ENCODE peak calls at places on chromosomes 16 and 17, in seven cellular contexts. R, Z, C, F, L, V and O are unnamed samples.

GRCh38 chr16:56617212-56618085 is 8.1 kb upstream of the MT1E start:
- DNase-seq in V (peak), C (peak), R (peak), F (peak), L (no peak), Z (no peak), O (peak)

GRCh38 chr16:84391151-84391873 is 23.0 kb downstream of the ATP2C2 start:
- DNase-seq in R (peak), C (no peak), L (no peak), Z (no peak), V (no peak), F (no peak), O (no peak)

GRCh38 chr16:4339909-4340308 is 11.2 kb downstream of the PAM16 start:
- DNase-seq in R (no peak), C (peak), Z (no peak), V (no peak), F (no peak), L (no peak), O (no peak)

GRCh38 chr17:4565209-4566141 is 5.1 kb upstream of the GGT6 start:
- DNase-seq in R (peak), L (peak), C (peak), Z (peak), F (peak), V (peak), O (peak)

GRCh38 chr17:55237268-55237667 is 27.5 kb upstream of the HLF start:
- DNase-seq in R (no peak), V (no peak), C (no peak), Z (no peak), L (no peak), F (no peak), O (no peak)

GRCh38 chr17:10624966-10625365 is 32.1 kb downstream of the MYH3 start:
- DNase-seq in C (no peak), Z (no peak), R (no peak), L (no peak), V (no peak), F (no peak), O (no peak)

GRCh38 chr17:9009737-9010136 is 11.6 kb upstream of the NTN1 start:
- DNase-seq in C (no peak), V (no peak), L (no peak), R (no peak), F (no peak), Z (no peak), O (no peak)

GRCh38 chr16:30005341-30006094 is 5.3 kb downstream of the DOC2A start:
- DNase-seq in L (no peak), Z (peak), F (peak), R (no peak), C (peak), V (peak), O (no peak)

GRCh38 chr16:13203725-13204124 is 302.3 kb downstream of the SHISA9 start:
- DNase-seq in V (no peak), R (no peak), C (no peak), L (no peak), F (no peak), Z (no peak), O (no peak)

GRCh38 chr17:30545024-30545423 is 67.8 kb downstream of the GOSR1 start:
- DNase-seq in R (no peak), Z (no peak), C (no peak), L (no peak), F (no peak), V (no peak), O (no peak)

GRCh38 chr17:63595132-63595531 is 5.6 kb upstream of the TACO1 start:
- DNase-seq in L (no peak), V (no peak), F (no peak), C (no peak), Z (no peak), R (no peak), O (no peak)

GRCh38 chr16:14289692-14290340 is 218.7 kb downstream of the MRTFB start:
- DNase-seq in Z (peak), L (peak), V (no peak), F (no peak), C (no peak), R (no peak), O (peak)

GRCh38 chr17:68731465-68731864 is 130.3 kb upstream of the FAM20A start:
- DNase-seq in L (no peak), R (no peak), C (no peak), Z (no peak), V (no peak), F (no peak), O (no peak)

GRCh38 chr16:29710227-29711219 is 31.5 kb downstream of the QPRT start:
- DNase-seq in F (no peak), Z (peak), R (no peak), C (peak), L (peak), V (peak), O (peak)

GRCh38 chr16:57970971-57971370 is at the start of gene CNGB1:
- DNase-seq in V (no peak), Z (no peak), R (no peak), F (no peak), L (no peak), C (no peak), O (no peak)

GRCh38 chr17:82236142-82236971 is 7.5 kb downstream of the SLC16A3 start:
- DNase-seq in L (no peak), Z (peak), C (peak), V (peak), F (peak), R (no peak), O (peak)

GRCh38 chr17:29572691-29573557 is 4.4 kb downstream of the TP53I13 start:
- DNase-seq in V (peak), F (peak), L (no peak), R (no peak), C (peak), Z (no peak), O (peak)

GRCh38 chr16:50267151-50267631 is 840 bp downstream of the ADCY7 start:
- DNase-seq in V (no peak), R (no peak), F (no peak), C (no peak), L (no peak), Z (no peak), O (no peak)

GRCh38 chr17:21001813-21002221 is 41.0 kb downstream of the USP22 start:
- DNase-seq in C (no peak), L (no peak), V (no peak), F (peak), Z (no peak), R (no peak), O (no peak)

GRCh38 chr16:47477680-47478079 is 16.5 kb downstream of the PHKB start:
- DNase-seq in V (no peak), R (no peak), F (no peak), C (no peak), Z (no peak), L (no peak), O (no peak)

GRCh38 chr17:29617481-29618271 is 5.0 kb downstream of the CORO6 start:
- DNase-seq in V (peak), F (peak), Z (peak), L (peak), R (peak), C (peak), O (peak)

GRCh38 chr17:82862758-82863645 is 23.2 kb upstream of the ZNF750 start:
- DNase-seq in C (no peak), F (no peak), R (no peak), Z (no peak), L (no peak), V (no peak), O (no peak)

GRCh38 chr17:75390982-75391381 is 14.5 kb downstream of the GRB2 start:
- DNase-seq in L (no peak), F (no peak), V (no peak), C (no peak), Z (no peak), R (no peak), O (no peak)

GRCh38 chr17:66331038-66331816 is 28.8 kb downstream of the PRKCA start:
- DNase-seq in R (no peak), V (no peak), F (no peak), C (no peak), L (no peak), Z (no peak), O (no peak)

GRCh38 chr17:44354582-44355309 is 8.9 kb downstream of the FAM171A2 start:
- DNase-seq in C (peak), Z (no peak), F (peak), R (no peak), L (no peak), V (peak), O (peak)

GRCh38 chr17:70773210-70773609 is 603.9 kb downstream of the KCNJ2 start:
- DNase-seq in L (no peak), C (no peak), Z (no peak), V (no peak), F (no peak), R (no peak), O (no peak)

GRCh38 chr17:78000351-78000750 is 41.8 kb downstream of the TNRC6C start:
- DNase-seq in F (no peak), Z (no peak), V (no peak), C (no peak), R (no peak), L (no peak), O (no peak)

GRCh38 chr17:50099003-50099402 is 3.9 kb downstream of the PDK2 start:
- DNase-seq in Z (no peak), R (no peak), V (no peak), L (no peak), F (no peak), C (peak), O (no peak)

GRCh38 chr17:58189436-58190146 is 2.9 kb upstream of the EPX start:
- DNase-seq in Z (peak), V (peak), L (peak), C (peak), F (no peak), R (no peak), O (no peak)

GRCh38 chr17:14209215-14209614 is 27.4 kb downstream of the CDRT15 start:
- DNase-seq in L (peak), Z (no peak), C (no peak), F (no peak), V (no peak), R (no peak), O (no peak)

GRCh38 chr16:10828851-10829331 is 10.3 kb upstream of the TVP23A start:
- DNase-seq in F (peak), L (no peak), C (peak), V (peak), R (peak), Z (no peak), O (peak)

GRCh38 chr16:31111881-31112466 is 3.8 kb downstream of the BCKDK start:
- DNase-seq in V (no peak), F (no peak), Z (no peak), L (no peak), C (no peak), R (no peak), O (no peak)

GRCh38 chr16:12535535-12536411 is 267.9 kb downstream of the CPPED1 start:
- DNase-seq in F (no peak), Z (peak), V (no peak), R (no peak), L (no peak), C (no peak), O (no peak)

GRCh38 chr17:78785011-78785662 is 3.1 kb upstream of the CYTH1 start:
- DNase-seq in V (no peak), F (no peak), L (no peak), Z (no peak), R (no peak), C (no peak), O (no peak)

GRCh38 chr16:66872927-66873684 is 7.2 kb upstream of the PDP2 start:
- DNase-seq in C (peak), V (peak), F (peak), L (peak), R (peak), Z (peak), O (peak)

GRCh38 chr17:249236-249993 is 68.0 kb upstream of the DOC2B start:
- DNase-seq in L (no peak), Z (no peak), C (peak), F (peak), R (no peak), V (no peak), O (no peak)

GRCh38 chr17:35577826-35578194 is 561 bp downstream of the PEX12 start:
- DNase-seq in R (no peak), Z (no peak), C (no peak), V (no peak), L (no peak), F (peak), O (no peak)

GRCh38 chr17:14116263-14117024 is 47.1 kb downstream of the COX10 start:
- DNase-seq in R (no peak), L (no peak), F (no peak), C (no peak), Z (no peak), V (no peak), O (no peak)

GRCh38 chr17:76539631-76540271 is at the start of gene PRCD:
- DNase-seq in C (no peak), L (no peak), F (no peak), V (no peak), Z (peak), R (no peak), O (no peak)
- TF ChIP-seq CTCF in C (no peak), L (no peak), F (no peak), V (no peak), Z (no peak), R (no peak), O (no peak)

GRCh38 chr17:39636927-39637736 is at the start of gene STARD3:
- DNase-seq in F (peak), R (peak), L (peak), Z (peak), V (peak), C (peak), O (peak)
- TF ChIP-seq POLR2A in F (peak), R (peak), L (no peak), Z (peak), V (peak), C (peak), O (peak)

DNA sequence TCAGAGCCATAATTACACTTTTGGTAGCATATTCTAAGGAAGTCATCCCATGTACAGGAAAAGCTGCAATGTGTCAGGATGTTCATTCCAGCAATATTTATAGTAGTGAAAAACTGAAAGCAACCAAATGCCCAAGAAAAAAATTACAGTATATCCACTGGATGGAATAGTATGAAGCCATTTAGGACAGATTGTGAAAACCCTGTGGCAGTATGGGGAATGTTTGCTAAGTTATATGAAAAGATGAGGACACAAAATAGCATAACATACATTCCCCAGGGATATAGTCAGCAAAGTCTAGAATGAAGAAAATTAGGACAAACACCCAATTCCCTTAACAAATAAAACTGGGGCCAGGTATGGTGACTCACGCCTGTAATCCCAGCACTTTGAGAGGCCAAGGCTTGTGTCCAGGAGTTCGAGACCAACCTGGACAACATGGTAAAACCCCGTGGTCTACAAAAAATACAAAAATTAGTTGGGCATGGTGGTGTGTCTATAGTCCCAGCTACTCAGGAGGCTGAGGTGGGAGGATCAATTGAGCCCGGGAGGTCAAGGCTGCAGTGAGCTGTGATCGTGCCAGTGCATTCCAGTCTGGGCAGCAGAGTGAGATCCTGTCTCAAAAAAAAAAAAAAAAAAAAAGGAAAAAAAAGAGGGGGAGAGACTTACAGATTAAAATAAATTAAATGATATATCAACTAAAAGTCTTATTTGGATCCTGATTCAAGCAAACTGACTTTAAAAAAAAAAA is 2.3 kb downstream of the LRRC3C start:
- DNase-seq in L (no peak), V (no peak), C (no peak), Z (peak), F (no peak), R (no peak), O (no peak)
- H3K27ac ChIP-seq in L (peak), V (no peak), C (peak), Z (peak), F (peak), R (no peak), O (no peak)

GRCh38 chr16:59202463-59202862 is 468.3 kb upstream of the GOT2 start:
- DNase-seq in Z (no peak), L (no peak), C (no peak), R (no peak), F (no peak), V (no peak), O (no peak)

GRCh38 chr16:59201160-59201559 is 467.0 kb upstream of the GOT2 start:
- DNase-seq in C (no peak), F (no peak), V (no peak), Z (no peak), L (no peak), R (no peak), O (no peak)

GRCh38 chr16:59205403-59205802 is 471.3 kb upstream of the GOT2 start:
- DNase-seq in L (no peak), R (no peak), C (no peak), Z (peak), F (no peak), V (no peak), O (no peak)

GRCh38 chr16:59201821-59202220 is 467.7 kb upstream of the GOT2 start:
- DNase-seq in C (no peak), L (no peak), F (no peak), Z (no peak), V (no peak), R (no peak), O (no peak)

GRCh38 chr16:59204589-59204988 is 470.5 kb upstream of the GOT2 start:
- DNase-seq in L (no peak), V (no peak), C (no peak), R (no peak), F (no peak), Z (no peak), O (no peak)
- TF ChIP-seq CTCF in L (no peak), V (no peak), C (no peak), R (no peak), F (no peak), Z (no peak), O (no peak)

GRCh38 chr17:15270628-15271381 is 5.7 kb upstream of the PMP22 start:
- DNase-seq in R (no peak), C (no peak), Z (no peak), L (no peak), F (no peak), V (no peak), O (no peak)

GRCh38 chr17:15273141-15273793 is 8.1 kb upstream of the PMP22 start:
- DNase-seq in C (no peak), L (no peak), F (no peak), R (no peak), V (no peak), Z (peak), O (no peak)

GRCh38 chr17:15271731-15272130 is 6.6 kb upstream of the PMP22 start:
- DNase-seq in Z (no peak), L (no peak), V (no peak), R (no peak), F (no peak), C (no peak), O (no peak)

GRCh38 chr17:15269690-15270089 is 4.6 kb upstream of the PMP22 start:
- DNase-seq in Z (no peak), C (no peak), R (no peak), V (no peak), F (no peak), L (no peak), O (no peak)

GRCh38 chr17:15274017-15274416 is 8.9 kb upstream of the PMP22 start:
- DNase-seq in R (no peak), L (no peak), F (no peak), V (no peak), C (no peak), Z (no peak), O (no peak)
- TF ChIP-seq POLR2A in R (no peak), L (no peak), F (no peak), V (no peak), C (no peak), Z (no peak), O (no peak)

GRCh38 chr16:81518439-81518757 is 73.8 kb downstream of the CMIP start:
- DNase-seq in L (no peak), F (no peak), V (no peak), R (no peak), Z (no peak), C (no peak), O (no peak)

GRCh38 chr16:81520560-81521135 is 76.0 kb downstream of the CMIP start:
- DNase-seq in C (no peak), Z (no peak), V (no peak), R (no peak), L (no peak), F (no peak), O (no peak)

GRCh38 chr16:81520151-81520470 is 75.5 kb downstream of the CMIP start:
- DNase-seq in V (no peak), R (no peak), C (no peak), L (no peak), Z (no peak), F (no peak), O (no peak)

GRCh38 chr16:81521141-81521626 is 76.6 kb downstream of the CMIP start:
- DNase-seq in V (no peak), R (no peak), Z (no peak), L (no peak), C (peak), F (peak), O (peak)

GRCh38 chr16:81519298-81520150 is 74.9 kb downstream of the CMIP start:
- DNase-seq in C (no peak), L (no peak), Z (no peak), V (no peak), R (no peak), F (no peak), O (no peak)
- H3K27ac ChIP-seq in C (no peak), L (no peak), Z (peak), V (no peak), R (no peak), F (no peak), O (no peak)

DNA sequence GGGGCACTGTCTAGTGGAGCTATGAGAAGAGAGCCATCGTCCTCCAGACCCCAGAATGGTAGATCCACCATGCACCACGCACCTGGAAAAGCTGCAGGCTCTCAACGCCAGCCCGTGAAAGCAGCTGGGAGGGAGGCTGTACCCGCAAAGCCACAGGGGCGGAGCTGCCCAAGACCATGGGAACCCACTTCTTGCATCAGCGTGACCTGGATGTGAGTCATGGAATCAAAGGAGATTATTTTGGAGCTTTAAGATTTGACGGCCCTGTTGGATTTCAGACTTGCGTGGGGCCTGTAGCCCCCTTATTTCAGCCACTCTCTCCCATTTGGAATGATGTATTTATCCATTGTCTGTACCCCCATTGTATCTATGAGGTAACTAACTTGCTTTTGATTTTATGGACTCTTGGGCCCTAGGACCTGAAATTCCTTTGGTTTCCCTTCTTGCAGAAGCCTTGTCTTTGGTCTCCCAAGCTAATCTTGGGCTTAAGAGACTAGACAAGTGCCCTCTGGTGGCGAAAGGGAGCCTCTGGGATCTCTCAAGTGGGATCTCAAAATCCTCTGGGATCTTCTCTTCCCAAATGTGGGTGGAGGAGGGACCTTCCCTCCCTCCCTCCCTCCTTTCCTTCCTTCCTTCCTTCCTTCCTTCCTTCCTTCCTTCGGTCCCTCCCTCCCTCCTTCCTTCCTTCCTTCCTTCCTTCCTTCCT is 58.2 kb upstream of the HAPSTR1 start:
- DNase-seq in R (no peak), L (peak), V (peak), F (peak), C (peak), Z (peak), O (peak)
- TF ChIP-seq CTCF in R (no peak), L (no peak), V (peak), F (peak), C (peak), Z (peak), O (no peak)